ENCODE peak calls at places on chromosome 20, in seven cellular contexts. One of them, this sample, is unnamed.

GRCh38 chr20:41045680-41046079 is 17.1 kb downstream of the TOP1 start:
- DNase-seq in OCI-M1: no peak
- DNase-seq in activated T-cell treated with anti-CD3 and anti-CD28 coated beads, Interleukin-2, amount 50 U/mL, for 4 hours: no peak
- DNase-seq in RPMI7951: no peak
- DNase-seq in brain microvascular endothelial cell: no peak
- DNase-seq in stimulated activated CD8-positive, alpha-beta memory T cell treated with anti-CD3 and anti-CD28 coated beads, Interleukin-15, amount 100 ng/mL, for 4 hours: no peak
- DNase-seq in pancreas: no peak
- DNase-seq in this sample: no peak

GRCh38 chr20:25500880-25501351 is 84.4 kb downstream of the NINL start:
- DNase-seq in brain microvascular endothelial cell: no peak
- DNase-seq in stimulated activated CD8-positive, alpha-beta memory T cell treated with anti-CD3 and anti-CD28 coated beads, Interleukin-15, amount 100 ng/mL, for 4 hours: no peak
- DNase-seq in RPMI7951: no peak
- DNase-seq in activated T-cell treated with anti-CD3 and anti-CD28 coated beads, Interleukin-2, amount 50 U/mL, for 4 hours: no peak
- DNase-seq in OCI-M1: no peak
- DNase-seq in pancreas: no peak
- DNase-seq in this sample: no peak

GRCh38 chr20:24815196-24815815 is 133.8 kb upstream of the CST7 start:
- DNase-seq in activated T-cell treated with anti-CD3 and anti-CD28 coated beads, Interleukin-2, amount 50 U/mL, for 4 hours: no peak
- DNase-seq in stimulated activated CD8-positive, alpha-beta memory T cell treated with anti-CD3 and anti-CD28 coated beads, Interleukin-15, amount 100 ng/mL, for 4 hours: no peak
- DNase-seq in RPMI7951: no peak
- DNase-seq in pancreas: no peak
- DNase-seq in OCI-M1: no peak
- DNase-seq in brain microvascular endothelial cell: no peak
- DNase-seq in this sample: no peak

GRCh38 chr20:14573676-14574075 is 236.3 kb upstream of the FLRT3 start:
- DNase-seq in OCI-M1: no peak
- DNase-seq in pancreas: no peak
- DNase-seq in brain microvascular endothelial cell: no peak
- DNase-seq in activated T-cell treated with anti-CD3 and anti-CD28 coated beads, Interleukin-2, amount 50 U/mL, for 4 hours: no peak
- DNase-seq in RPMI7951: no peak
- DNase-seq in stimulated activated CD8-positive, alpha-beta memory T cell treated with anti-CD3 and anti-CD28 coated beads, Interleukin-15, amount 100 ng/mL, for 4 hours: no peak
- DNase-seq in this sample: no peak

GRCh38 chr20:44056010-44056698 is 130.8 kb downstream of the JPH2 start:
- DNase-seq in RPMI7951: no peak
- DNase-seq in activated T-cell treated with anti-CD3 and anti-CD28 coated beads, Interleukin-2, amount 50 U/mL, for 4 hours: peak; percentile 59
- DNase-seq in stimulated activated CD8-positive, alpha-beta memory T cell treated with anti-CD3 and anti-CD28 coated beads, Interleukin-15, amount 100 ng/mL, for 4 hours: no peak
- DNase-seq in OCI-M1: peak; percentile 35
- DNase-seq in brain microvascular endothelial cell: peak; percentile 23
- DNase-seq in pancreas: no peak
- DNase-seq in this sample: no peak

GRCh38 chr20:44911264-44911921 is 1.5 kb downstream of the PABPC1L start:
- DNase-seq in OCI-M1: peak; percentile 88
- DNase-seq in brain microvascular endothelial cell: peak; percentile 27
- DNase-seq in pancreas: peak; percentile 60
- DNase-seq in activated T-cell treated with anti-CD3 and anti-CD28 coated beads, Interleukin-2, amount 50 U/mL, for 4 hours: peak; percentile 41
- DNase-seq in RPMI7951: peak; percentile 56
- DNase-seq in stimulated activated CD8-positive, alpha-beta memory T cell treated with anti-CD3 and anti-CD28 coated beads, Interleukin-15, amount 100 ng/mL, for 4 hours: no peak
- DNase-seq in this sample: peak; percentile 31

GRCh38 chr20:21286775-21287174 is 16.4 kb upstream of the XRN2 start:
- DNase-seq in OCI-M1: no peak
- DNase-seq in activated T-cell treated with anti-CD3 and anti-CD28 coated beads, Interleukin-2, amount 50 U/mL, for 4 hours: no peak
- DNase-seq in stimulated activated CD8-positive, alpha-beta memory T cell treated with anti-CD3 and anti-CD28 coated beads, Interleukin-15, amount 100 ng/mL, for 4 hours: no peak
- DNase-seq in pancreas: no peak
- DNase-seq in RPMI7951: peak; percentile 28
- DNase-seq in brain microvascular endothelial cell: no peak
- DNase-seq in this sample: no peak

GRCh38 chr20:64052987-64053840 is 3.8 kb upstream of the SOX18 start:
- DNase-seq in brain microvascular endothelial cell: no peak
- DNase-seq in pancreas: no peak
- DNase-seq in OCI-M1: no peak
- DNase-seq in activated T-cell treated with anti-CD3 and anti-CD28 coated beads, Interleukin-2, amount 50 U/mL, for 4 hours: no peak
- DNase-seq in stimulated activated CD8-positive, alpha-beta memory T cell treated with anti-CD3 and anti-CD28 coated beads, Interleukin-15, amount 100 ng/mL, for 4 hours: no peak
- DNase-seq in RPMI7951: no peak
- DNase-seq in this sample: no peak

GRCh38 chr20:31652917-31653385 is 15.2 kb downstream of the COX4I2 start:
- DNase-seq in stimulated activated CD8-positive, alpha-beta memory T cell treated with anti-CD3 and anti-CD28 coated beads, Interleukin-15, amount 100 ng/mL, for 4 hours: no peak
- DNase-seq in RPMI7951: peak; percentile 53
- DNase-seq in brain microvascular endothelial cell: no peak
- DNase-seq in activated T-cell treated with anti-CD3 and anti-CD28 coated beads, Interleukin-2, amount 50 U/mL, for 4 hours: no peak
- DNase-seq in OCI-M1: no peak
- DNase-seq in pancreas: no peak
- DNase-seq in this sample: peak; percentile 79

GRCh38 chr20:19741914-19742313 is 16.1 kb upstream of the RIN2 start:
- DNase-seq in stimulated activated CD8-positive, alpha-beta memory T cell treated with anti-CD3 and anti-CD28 coated beads, Interleukin-15, amount 100 ng/mL, for 4 hours: no peak
- DNase-seq in activated T-cell treated with anti-CD3 and anti-CD28 coated beads, Interleukin-2, amount 50 U/mL, for 4 hours: no peak
- DNase-seq in pancreas: no peak
- DNase-seq in RPMI7951: no peak
- DNase-seq in brain microvascular endothelial cell: no peak
- DNase-seq in OCI-M1: no peak
- DNase-seq in this sample: peak; percentile 41

GRCh38 chr20:58251979-58252591 is 23.6 kb upstream of the ANKRD60 start:
- DNase-seq in activated T-cell treated with anti-CD3 and anti-CD28 coated beads, Interleukin-2, amount 50 U/mL, for 4 hours: no peak
- DNase-seq in stimulated activated CD8-positive, alpha-beta memory T cell treated with anti-CD3 and anti-CD28 coated beads, Interleukin-15, amount 100 ng/mL, for 4 hours: no peak
- DNase-seq in brain microvascular endothelial cell: peak; percentile 93
- DNase-seq in pancreas: no peak
- DNase-seq in OCI-M1: peak; percentile 32
- DNase-seq in RPMI7951: peak; percentile 94
- DNase-seq in this sample: peak; percentile 95

GRCh38 chr20:59484228-59484627 is 120.1 kb upstream of the PHACTR3 start:
- DNase-seq in RPMI7951: no peak
- DNase-seq in OCI-M1: no peak
- DNase-seq in activated T-cell treated with anti-CD3 and anti-CD28 coated beads, Interleukin-2, amount 50 U/mL, for 4 hours: no peak
- DNase-seq in brain microvascular endothelial cell: no peak
- DNase-seq in stimulated activated CD8-positive, alpha-beta memory T cell treated with anti-CD3 and anti-CD28 coated beads, Interleukin-15, amount 100 ng/mL, for 4 hours: no peak
- DNase-seq in pancreas: no peak
- DNase-seq in this sample: no peak

GRCh38 chr20:47213960-47214359 is 142.5 kb downstream of the ZMYND8 start:
- DNase-seq in pancreas: no peak
- DNase-seq in activated T-cell treated with anti-CD3 and anti-CD28 coated beads, Interleukin-2, amount 50 U/mL, for 4 hours: no peak
- DNase-seq in RPMI7951: no peak
- DNase-seq in stimulated activated CD8-positive, alpha-beta memory T cell treated with anti-CD3 and anti-CD28 coated beads, Interleukin-15, amount 100 ng/mL, for 4 hours: no peak
- DNase-seq in brain microvascular endothelial cell: no peak
- DNase-seq in OCI-M1: no peak
- DNase-seq in this sample: no peak

GRCh38 chr20:60921021-60921622 is 330.9 kb upstream of the CDH4 start:
- DNase-seq in OCI-M1: no peak
- DNase-seq in stimulated activated CD8-positive, alpha-beta memory T cell treated with anti-CD3 and anti-CD28 coated beads, Interleukin-15, amount 100 ng/mL, for 4 hours: no peak
- DNase-seq in brain microvascular endothelial cell: no peak
- DNase-seq in activated T-cell treated with anti-CD3 and anti-CD28 coated beads, Interleukin-2, amount 50 U/mL, for 4 hours: no peak
- DNase-seq in RPMI7951: peak; percentile 52
- DNase-seq in pancreas: no peak
- DNase-seq in this sample: no peak

GRCh38 chr20:25256226-25256859 is 8.5 kb downstream of the PYGB start:
- DNase-seq in OCI-M1: no peak
- DNase-seq in RPMI7951: no peak
- DNase-seq in activated T-cell treated with anti-CD3 and anti-CD28 coated beads, Interleukin-2, amount 50 U/mL, for 4 hours: no peak
- DNase-seq in stimulated activated CD8-positive, alpha-beta memory T cell treated with anti-CD3 and anti-CD28 coated beads, Interleukin-15, amount 100 ng/mL, for 4 hours: no peak
- DNase-seq in pancreas: no peak
- DNase-seq in brain microvascular endothelial cell: no peak
- DNase-seq in this sample: peak; percentile 22

GRCh38 chr20:21702553-21703467 is 2.7 kb upstream of the PAX1 start:
- DNase-seq in pancreas: peak; percentile 64
- DNase-seq in RPMI7951: peak; percentile 29
- DNase-seq in brain microvascular endothelial cell: peak; percentile 8
- DNase-seq in OCI-M1: peak; percentile 34
- DNase-seq in stimulated activated CD8-positive, alpha-beta memory T cell treated with anti-CD3 and anti-CD28 coated beads, Interleukin-15, amount 100 ng/mL, for 4 hours: no peak
- DNase-seq in activated T-cell treated with anti-CD3 and anti-CD28 coated beads, Interleukin-2, amount 50 U/mL, for 4 hours: no peak
- DNase-seq in this sample: peak; percentile 70

GRCh38 chr20:34954905-34955231 is 738 bp downstream of the GSS start:
- DNase-seq in stimulated activated CD8-positive, alpha-beta memory T cell treated with anti-CD3 and anti-CD28 coated beads, Interleukin-15, amount 100 ng/mL, for 4 hours: no peak
- DNase-seq in RPMI7951: peak; percentile 69
- DNase-seq in brain microvascular endothelial cell: peak; percentile 35
- DNase-seq in pancreas: no peak
- DNase-seq in OCI-M1: peak; percentile 86
- DNase-seq in activated T-cell treated with anti-CD3 and anti-CD28 coated beads, Interleukin-2, amount 50 U/mL, for 4 hours: no peak
- DNase-seq in this sample: peak; percentile 73

GRCh38 chr20:36355469-36356171 is 49.5 kb downstream of the DLGAP4 start:
- DNase-seq in RPMI7951: peak; percentile 24
- DNase-seq in brain microvascular endothelial cell: no peak
- DNase-seq in stimulated activated CD8-positive, alpha-beta memory T cell treated with anti-CD3 and anti-CD28 coated beads, Interleukin-15, amount 100 ng/mL, for 4 hours: no peak
- DNase-seq in activated T-cell treated with anti-CD3 and anti-CD28 coated beads, Interleukin-2, amount 50 U/mL, for 4 hours: no peak
- DNase-seq in OCI-M1: no peak
- DNase-seq in pancreas: no peak
- DNase-seq in this sample: no peak

GRCh38 chr20:25632940-25633790 is 9.4 kb upstream of the NANP start:
- DNase-seq in OCI-M1: no peak
- DNase-seq in brain microvascular endothelial cell: no peak
- DNase-seq in pancreas: no peak
- DNase-seq in stimulated activated CD8-positive, alpha-beta memory T cell treated with anti-CD3 and anti-CD28 coated beads, Interleukin-15, amount 100 ng/mL, for 4 hours: no peak
- DNase-seq in activated T-cell treated with anti-CD3 and anti-CD28 coated beads, Interleukin-2, amount 50 U/mL, for 4 hours: no peak
- DNase-seq in RPMI7951: peak; percentile 77
- DNase-seq in this sample: peak; percentile 80

GRCh38 chr20:53609501-53610445 is 16.1 kb upstream of the ZNF217 start:
- DNase-seq in activated T-cell treated with anti-CD3 and anti-CD28 coated beads, Interleukin-2, amount 50 U/mL, for 4 hours: peak; percentile 67
- DNase-seq in brain microvascular endothelial cell: no peak
- DNase-seq in pancreas: peak; percentile 5
- DNase-seq in OCI-M1: peak; percentile 93
- DNase-seq in RPMI7951: peak; percentile 60
- DNase-seq in stimulated activated CD8-positive, alpha-beta memory T cell treated with anti-CD3 and anti-CD28 coated beads, Interleukin-15, amount 100 ng/mL, for 4 hours: peak; percentile 48
- DNase-seq in this sample: peak; percentile 42